ENCODE peak calls at places on chromosomes 11 and 22, in eight cellular contexts. R, I, N, X, K, B, Y and U are unnamed samples.

GRCh38 chr11:135033545-135033944 is 621.5 kb upstream of the B3GAT1 start:
- DNase-seq in R (no peak), Y (no peak), I (no peak), K (no peak), N (no peak), B (no peak), X (no peak), U (no peak)

GRCh38 chr22:36197065-36197440 is 4.6 kb downstream of the APOL4 start:
- DNase-seq in B (no peak), X (peak; percentile 35), Y (no peak), I (peak; percentile 75), N (no peak), R (no peak), K (peak; percentile 49), U (no peak)

GRCh38 chr11:3609416-3610265 is 32.2 kb downstream of the ART5 start:
- DNase-seq in N (peak; percentile 64), X (no peak), R (peak; percentile 35), I (peak; percentile 55), K (peak; percentile 46), B (peak; percentile 12), Y (no peak), U (no peak)

GRCh38 chr22:44870021-44870420 is 117.6 kb downstream of the ARHGAP8 start:
- DNase-seq in B (peak; percentile 66), R (peak; percentile 19), K (no peak), Y (no peak), N (peak; percentile 66), I (peak; percentile 30), X (no peak), U (no peak)

GRCh38 chr22:32729368-32729767 is 72.1 kb upstream of the TIMP3 start:
- DNase-seq in K (no peak), I (no peak), Y (no peak), B (no peak), X (no peak), N (no peak), R (no peak), U (no peak)

GRCh38 chr11:66080055-66080817 is 10.2 kb downstream of the PACS1 start:
- DNase-seq in I (peak; percentile 86), K (no peak), X (no peak), R (peak; percentile 24), Y (no peak), N (peak; percentile 87), B (peak; percentile 41), U (no peak)

GRCh38 chr11:12914401-12914912 is 94.7 kb upstream of the RASSF10 start:
- DNase-seq in K (peak; percentile 49), I (no peak), N (peak; percentile 30), B (no peak), R (no peak), Y (no peak), X (peak; percentile 22), U (peak; percentile 36)

GRCh38 chr22:18088825-18089568 is 11.2 kb downstream of the PEX26 start:
- DNase-seq in X (no peak), K (peak; percentile 95), Y (no peak), I (no peak), N (no peak), B (no peak), R (no peak), U (no peak)

GRCh38 chr11:12361650-12362049 is 15.7 kb upstream of the PARVA start:
- DNase-seq in Y (no peak), I (no peak), R (no peak), N (no peak), B (no peak), K (no peak), X (no peak), U (no peak)

GRCh38 chr11:29645373-29645772 is 371.5 kb downstream of the KCNA4 start:
- DNase-seq in R (no peak), K (no peak), Y (no peak), I (no peak), N (no peak), B (no peak), X (no peak), U (no peak)

GRCh38 chr11:57513911-57514537 is 1.5 kb downstream of the SLC43A1 start:
- DNase-seq in I (peak; percentile 27), K (peak; percentile 53), R (no peak), X (no peak), N (peak; percentile 41), Y (peak; percentile 36), B (no peak), U (no peak)

GRCh38 chr22:43858156-43858895 is 4.0 kb downstream of the SULT4A1 start:
- DNase-seq in B (no peak), X (no peak), R (no peak), I (no peak), K (no peak), N (no peak), Y (peak; percentile 3), U (no peak)

GRCh38 chr11:60871378-60872061 is 4.2 kb downstream of the ZP1 start:
- DNase-seq in R (no peak), I (peak; percentile 53), K (no peak), B (no peak), N (no peak), X (no peak), Y (no peak), U (no peak)

GRCh38 chr22:38467904-38468760 is at the start of gene KDELR3:
- DNase-seq in Y (peak; percentile 48), I (peak; percentile 63), N (peak; percentile 62), R (peak; percentile 15), K (peak; percentile 53), B (peak; percentile 71), X (no peak), U (no peak)
- TF ChIP-seq CTCF in Y (no peak), I (peak; percentile 45), N (no peak), R (no peak), K (peak; percentile 7), B (peak; percentile 49), X (peak; percentile 42), U (no peak)

GRCh38 chr22:46879083-46879482 is 116.6 kb downstream of the TBC1D22A start:
- DNase-seq in Y (no peak), X (no peak), R (no peak), K (no peak), B (no peak), N (no peak), I (peak; percentile 24), U (no peak)

GRCh38 chr22:46876357-46876934 is 114.0 kb downstream of the TBC1D22A start:
- DNase-seq in I (no peak), N (no peak), B (no peak), X (no peak), Y (no peak), R (no peak), K (no peak), U (no peak)

GRCh38 chr22:46878549-46878948 is 116.1 kb downstream of the TBC1D22A start:
- DNase-seq in N (no peak), R (no peak), X (no peak), K (no peak), I (no peak), B (no peak), Y (no peak), U (no peak)

GRCh38 chr22:46871826-46872225 is 109.4 kb downstream of the TBC1D22A start:
- DNase-seq in B (no peak), Y (no peak), I (no peak), R (no peak), N (no peak), X (no peak), K (no peak), U (no peak)

GRCh38 chr22:46875089-46875488 is 112.6 kb downstream of the TBC1D22A start:
- DNase-seq in I (no peak), Y (no peak), N (no peak), X (no peak), B (no peak), K (no peak), R (no peak), U (no peak)
- TF ChIP-seq CTCF in I (no peak), Y (no peak), N (no peak), X (no peak), B (no peak), K (no peak), R (no peak), U (no peak)

GRCh38 chr11:786235-787083 is 3.4 kb downstream of the CEND1 start:
- DNase-seq in N (no peak), R (no peak), X (no peak), Y (no peak), I (no peak), K (no peak), B (no peak), U (no peak)

GRCh38 chr11:787084-787675 is 2.7 kb downstream of the CEND1 start:
- DNase-seq in I (no peak), R (no peak), X (no peak), K (no peak), B (no peak), Y (no peak), N (no peak), U (no peak)

GRCh38 chr11:782264-783174 is 5.2 kb upstream of the GATD1 start:
- DNase-seq in B (no peak), I (no peak), Y (no peak), N (no peak), X (no peak), R (no peak), K (no peak), U (no peak)

GRCh38 chr11:779955-780532 is 2.8 kb upstream of the GATD1 start:
- DNase-seq in I (no peak), Y (no peak), X (no peak), B (no peak), N (no peak), K (no peak), R (no peak), U (no peak)

GRCh38 chr11:783581-784015 is 6.3 kb downstream of the CEND1 start:
- DNase-seq in Y (no peak), N (peak; percentile 80), R (peak; percentile 78), I (peak; percentile 93), B (no peak), X (peak; percentile 60), K (no peak), U (peak; percentile 48)
- TF ChIP-seq CTCF in Y (no peak), N (peak; percentile 80), R (no peak), I (peak; percentile 94), B (no peak), X (peak; percentile 93), K (peak; percentile 10), U (peak; percentile 85)

GRCh38 chr22:26620197-26620596 is 1.6 kb upstream of the CRYBA4 start:
- DNase-seq in N (no peak), X (no peak), B (no peak), I (no peak), K (no peak), R (no peak), Y (no peak), U (no peak)

GRCh38 chr22:26619510-26619909 is 1.7 kb upstream of the CRYBB1 start:
- DNase-seq in I (no peak), N (no peak), B (no peak), Y (no peak), R (no peak), X (no peak), K (no peak), U (no peak)

GRCh38 chr22:26624788-26625187 is 3.0 kb downstream of the CRYBA4 start:
- DNase-seq in I (no peak), Y (no peak), R (no peak), K (no peak), N (no peak), X (no peak), B (no peak), U (no peak)

GRCh38 chr22:26621663-26622062 is at the start of gene CRYBA4:
- DNase-seq in R (no peak), X (no peak), Y (no peak), K (no peak), B (no peak), I (no peak), N (no peak), U (no peak)

DNA sequence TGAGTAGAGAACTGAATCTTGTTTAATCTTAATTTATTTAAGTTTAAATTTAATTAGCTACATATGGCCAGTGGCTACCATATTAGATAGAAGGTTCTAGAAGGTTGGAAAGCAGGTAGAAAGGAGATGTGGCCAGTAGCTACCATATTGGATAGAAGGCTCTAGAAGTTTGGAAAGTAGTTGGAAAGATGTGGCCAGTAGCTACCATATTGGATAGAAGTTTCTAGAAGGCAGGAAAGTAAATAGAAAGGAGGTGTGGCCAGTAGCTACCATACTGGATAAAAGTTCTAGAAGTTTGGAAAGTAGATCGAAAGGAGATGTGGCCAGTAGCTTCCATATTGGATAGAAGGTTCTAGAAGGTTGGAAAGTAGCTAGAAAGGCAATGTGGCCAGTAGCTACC is 2.2 kb downstream of the CRYBA4 start:
- DNase-seq in R (no peak), N (no peak), B (no peak), Y (no peak), X (no peak), I (no peak), K (no peak), U (no peak)
- TF ChIP-seq CTCF in R (no peak), N (no peak), B (no peak), Y (no peak), X (no peak), I (no peak), K (no peak), U (no peak)